ENCODE peak calls at places on chromosomes 12 and 14, in eight cellular contexts. M is HCT116, K is ovary, J is adrenal gland, X is A549, V is Peyer's patch, Y is vagina, U is stomach. I is an unnamed sample. For H3K4me1, the result is how much of the 10 kb centered on the place peaks cover.

GRCh38 chr12:12689672-12690287 is 6.2 kb downstream of the GPR19 start:
- DNase-seq in K (no peak), U (no peak), Y (no peak), V (no peak), M (no peak), J (no peak), X (no peak), I (no peak)

GRCh38 chr12:58414398-58414871 is 473.1 kb downstream of the ATP23 start:
- DNase-seq in V (no peak), Y (no peak), U (no peak), M (no peak), K (no peak), J (no peak), X (peak), I (no peak)

GRCh38 chr14:23660290-23661226 is 24.4 kb downstream of the DHRS2 start:
- DNase-seq in M (no peak), X (no peak), K (peak), U (no peak), Y (no peak), V (no peak), J (no peak), I (no peak)

GRCh38 chr12:106022568-106023012 is 116.2 kb downstream of the NUAK1 start:
- DNase-seq in K (no peak), X (peak), U (no peak), J (no peak), M (no peak), V (no peak), Y (no peak), I (no peak)

GRCh38 chr12:132178801-132179401 is 34.6 kb downstream of the NOC4L start:
- DNase-seq in U (no peak), Y (no peak), V (no peak), J (no peak), K (no peak), X (peak), M (no peak), I (no peak)

GRCh38 chr14:52900731-52901130 is 50.1 kb downstream of the FERMT2 start:
- DNase-seq in Y (no peak), X (no peak), K (no peak), M (no peak), V (no peak), J (no peak), U (no peak), I (no peak)

GRCh38 chr12:68469136-68469535 is 137.0 kb upstream of the MDM1 start:
- DNase-seq in U (no peak), X (no peak), M (no peak), Y (no peak), K (no peak), V (no peak), J (no peak), I (no peak)

GRCh38 chr12:6279256-6279628 is 31.2 kb upstream of the PLEKHG6 start:
- DNase-seq in X (no peak), Y (no peak), J (no peak), U (no peak), K (no peak), V (no peak), M (no peak), I (peak)

GRCh38 chr14:61101803-61102548 is 120.9 kb downstream of the SLC38A6 start:
- DNase-seq in V (no peak), K (no peak), M (no peak), J (no peak), X (peak), U (no peak), Y (no peak), I (no peak)

GRCh38 chr12:127482950-127483349 is 784.0 kb upstream of the TMEM132C start:
- DNase-seq in J (no peak), X (no peak), V (no peak), K (no peak), M (no peak), U (no peak), Y (no peak), I (no peak)

GRCh38 chr12:100842156-100842555 is 47.6 kb downstream of the ANO4 start:
- DNase-seq in Y (no peak), V (no peak), U (no peak), M (no peak), X (no peak), J (no peak), K (no peak), I (no peak)

GRCh38 chr14:80974338-80975078 is 19.1 kb downstream of the TSHR start:
- DNase-seq in U (no peak), M (no peak), V (no peak), K (no peak), Y (no peak), J (no peak), X (no peak), I (no peak)

GRCh38 chr14:92513204-92513965 is at the start of gene RIN3:
- DNase-seq in K (peak), X (peak), J (peak), Y (no peak), U (no peak), V (peak), M (no peak), I (peak)

GRCh38 chr14:65260786-65261185 is 151.7 kb upstream of the FUT8 start:
- DNase-seq in J (no peak), U (no peak), V (no peak), Y (no peak), M (no peak), X (no peak), K (no peak), I (no peak)

GRCh38 chr12:62248873-62249272 is 11.3 kb upstream of the USP15 start:
- DNase-seq in X (no peak), Y (no peak), J (no peak), U (no peak), M (no peak), V (no peak), K (no peak), I (no peak)

GRCh38 chr12:24172031-24172772 is 222.7 kb upstream of the SOX5 start:
- DNase-seq in U (no peak), M (no peak), J (no peak), V (no peak), K (no peak), Y (no peak), X (no peak), I (no peak)

GRCh38 chr14:77204457-77204796 is 22.8 kb downstream of the TMEM63C start:
- DNase-seq in K (no peak), Y (no peak), U (no peak), X (no peak), V (no peak), M (no peak), J (no peak), I (no peak)

GRCh38 chr12:26848156-26848825 is 15.3 kb upstream of the ITPR2 start:
- DNase-seq in M (no peak), J (no peak), K (no peak), V (no peak), U (no peak), Y (no peak), X (no peak), I (no peak)

GRCh38 chr12:112964915-112965314 is 13.4 kb upstream of the OAS2 start:
- DNase-seq in U (no peak), M (no peak), X (no peak), J (no peak), Y (peak), K (no peak), V (no peak), I (no peak)

GRCh38 chr12:50344775-50345174 is 51.6 kb downstream of the FAM186A start:
- DNase-seq in M (no peak), J (no peak), V (no peak), Y (no peak), U (no peak), K (no peak), X (no peak), I (no peak)

GRCh38 chr14:53209370-53209769 is 56.2 kb upstream of the DDHD1 start:
- DNase-seq in Y (no peak), M (no peak), U (no peak), J (no peak), K (no peak), X (no peak), V (no peak), I (no peak)

GRCh38 chr14:62126885-62127478 is 364.8 kb downstream of the SNAPC1 start:
- DNase-seq in J (peak), X (peak), V (no peak), M (peak), U (no peak), Y (no peak), K (no peak), I (no peak)

GRCh38 chr14:76294876-76295275 is 81.1 kb upstream of the ESRRB start:
- DNase-seq in X (no peak), Y (no peak), K (no peak), U (no peak), J (no peak), V (no peak), M (no peak), I (no peak)

GRCh38 chr12:48356041-48356768 is 5.5 kb upstream of the ZNF641 start:
- DNase-seq in K (no peak), U (no peak), V (no peak), Y (no peak), J (peak), M (no peak), X (peak), I (no peak)

GRCh38 chr12:101297661-101298060 is 17.8 kb downstream of the UTP20 start:
- DNase-seq in M (no peak), J (no peak), K (no peak), V (no peak), X (no peak), Y (no peak), U (no peak), I (no peak)

GRCh38 chr14:100904307-100905019 is 941 bp upstream of the RTL1 start:
- DNase-seq in Y (no peak), M (no peak), X (peak), K (peak), J (peak), U (no peak), V (no peak), I (no peak)

GRCh38 chr14:32438511-32438910 is 109.4 kb downstream of the AKAP6 start:
- DNase-seq in U (no peak), J (no peak), Y (no peak), X (no peak), V (no peak), K (no peak), M (no peak), I (no peak)

GRCh38 chr12:128771681-128772080 is 52.1 kb downstream of the SLC15A4 start:
- DNase-seq in U (no peak), V (no peak), X (no peak), Y (no peak), J (no peak), M (no peak), K (no peak), I (no peak)

GRCh38 chr14:90839024-90839888 is 23.0 kb upstream of the TTC7B start:
- DNase-seq in U (no peak), J (no peak), Y (no peak), V (no peak), X (no peak), K (no peak), M (no peak), I (peak)

GRCh38 chr12:32161040-32161439 is 54.4 kb downstream of the BICD1 start:
- DNase-seq in X (no peak), U (no peak), M (no peak), V (no peak), Y (no peak), K (no peak), J (no peak), I (no peak)

GRCh38 chr12:9039397-9039977 is 50.1 kb downstream of the KLRG1 start:
- DNase-seq in K (no peak), Y (no peak), M (peak), V (no peak), U (no peak), X (peak), J (no peak), I (no peak)

DNA sequence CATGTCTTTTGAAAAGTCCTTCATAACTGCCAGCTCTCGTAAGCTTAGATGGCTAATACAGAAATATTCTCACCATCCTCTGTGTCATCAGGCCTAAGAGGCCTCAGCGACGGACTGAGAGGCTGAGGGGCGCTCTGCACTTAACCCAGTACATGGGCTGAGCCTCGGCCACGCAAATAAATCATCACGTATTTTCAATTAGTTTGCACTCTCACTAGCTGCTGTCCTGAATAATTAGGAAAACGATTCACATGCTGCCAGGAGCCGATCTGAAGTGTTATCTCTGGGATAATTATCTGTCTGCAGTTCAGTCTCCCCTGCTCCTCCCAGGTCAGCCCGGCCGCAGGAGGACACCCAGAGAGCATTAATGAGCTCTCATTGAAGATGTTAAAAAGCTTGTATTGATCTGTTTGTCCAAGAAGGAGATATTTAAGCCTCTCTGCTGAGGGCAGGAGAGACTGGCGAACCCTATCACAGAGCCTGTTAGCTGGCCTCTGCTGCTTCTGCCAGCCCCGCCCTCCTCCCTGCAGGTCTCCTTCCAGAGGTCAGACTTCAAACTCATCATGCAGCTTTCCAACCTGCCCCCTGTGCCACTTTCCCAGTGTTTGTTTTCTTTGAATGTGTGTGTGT is 1051.3 kb downstream of the VRK1 start:
- DNase-seq in U (no peak), V (no peak), K (no peak), Y (peak), M (no peak), X (no peak), J (no peak), I (no peak)
- TF ChIP-seq POLR2A in U (no peak), V (no peak), K (no peak), Y (no peak), M (no peak), X (no peak), J (no peak), I (no peak)

GRCh38 chr14:95998656-95999055 is 40.5 kb upstream of the C14orf132 start:
- DNase-seq in K (no peak), U (no peak), V (no peak), X (peak), Y (no peak), J (no peak), M (peak), I (no peak)
- TF ChIP-seq CTCF in K (no peak), U (no peak), V (no peak), X (peak), Y (no peak), J (no peak), M (peak), I (peak)

DNA sequence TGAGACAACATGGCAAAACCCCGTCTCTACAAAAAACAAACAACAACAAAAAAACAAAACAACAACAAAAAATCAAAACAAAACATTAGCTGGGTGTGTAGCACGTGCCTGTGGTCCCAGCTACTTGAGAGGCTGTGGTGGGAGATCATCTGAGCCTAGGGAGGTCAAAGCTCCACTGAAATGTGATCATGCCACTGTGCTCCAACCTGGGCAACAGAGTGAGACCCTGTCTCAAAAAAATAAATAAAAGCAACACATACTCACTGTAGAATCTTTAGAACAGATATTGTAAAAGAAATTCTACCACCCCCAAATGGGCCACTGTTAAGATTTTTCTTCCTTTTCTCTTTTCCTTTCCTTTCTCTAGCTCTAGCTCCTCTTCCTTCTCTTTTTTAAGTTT is 26.3 kb downstream of the SLC38A1 start:
- DNase-seq in J (no peak), V (no peak), M (no peak), X (no peak), Y (no peak), U (no peak), K (no peak), I (no peak)
- H3K4me1 ChIP-seq in J (under half), V (under half), M (under half), X (under half), Y (under half), U (under half), K (under half), I (under half)

GRCh38 chr14:102883028-102883953 is 39.2 kb upstream of the AMN start:
- DNase-seq in K (no peak), Y (no peak), J (no peak), U (no peak), V (no peak), X (no peak), M (no peak), I (no peak)

GRCh38 chr14:102889615-102890014 is 32.8 kb upstream of the AMN start:
- DNase-seq in X (no peak), U (no peak), Y (no peak), J (no peak), M (no peak), K (no peak), V (no peak), I (no peak)

GRCh38 chr14:102882233-102882906 is 40.1 kb upstream of the AMN start:
- DNase-seq in J (no peak), X (no peak), U (no peak), Y (no peak), V (no peak), M (no peak), K (no peak), I (no peak)

GRCh38 chr14:102888748-102889147 is 33.7 kb upstream of the AMN start:
- DNase-seq in Y (no peak), V (no peak), U (no peak), K (no peak), J (no peak), X (no peak), M (no peak), I (no peak)

DNA sequence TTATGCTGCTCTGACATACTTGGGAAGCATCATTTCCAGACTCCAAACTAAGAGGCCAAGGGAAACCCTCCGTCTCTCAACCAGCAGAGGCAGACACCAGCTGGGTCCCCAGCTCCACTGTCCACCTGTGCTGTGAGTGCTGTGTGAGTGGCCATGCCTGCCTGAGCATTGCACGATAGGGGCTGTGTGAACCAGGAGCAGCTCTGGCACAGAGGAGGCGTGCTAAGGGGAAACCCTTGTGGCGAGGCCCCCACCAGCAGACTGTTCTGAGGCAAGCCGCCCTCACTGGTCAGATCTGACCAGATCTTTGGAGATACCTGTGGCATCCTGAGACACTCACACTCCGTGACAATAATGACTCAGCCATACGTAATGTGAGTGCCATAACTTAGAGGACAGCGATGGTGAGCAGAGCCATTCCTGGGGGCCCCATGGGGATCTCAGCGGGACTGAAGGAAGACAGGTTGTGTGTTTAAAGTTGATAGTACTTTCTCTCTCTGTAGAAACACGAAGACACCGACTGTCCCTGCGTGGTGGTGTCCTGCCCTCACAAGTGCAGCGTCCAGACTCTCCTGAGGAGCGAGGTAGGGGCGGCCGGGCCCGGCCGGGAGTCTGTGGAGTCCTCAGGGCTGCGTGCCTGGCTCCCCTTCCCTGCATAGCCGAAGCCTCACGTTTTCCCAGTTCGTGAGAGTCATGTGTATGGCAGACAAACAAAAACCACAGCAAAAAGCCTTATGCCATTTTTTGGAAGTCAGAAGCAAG is 36.6 kb upstream of the AMN start:
- DNase-seq in M (no peak), J (no peak), K (no peak), U (no peak), V (no peak), Y (no peak), X (no peak), I (no peak)
- TF ChIP-seq POLR2A in M (no peak), J (no peak), K (no peak), U (no peak), V (no peak), Y (no peak), X (no peak), I (no peak)

GRCh38 chr12:17591113-17591512 is 498.9 kb downstream of the RERGL start:
- DNase-seq in J (no peak), Y (no peak), V (no peak), X (no peak), K (no peak), U (no peak), M (no peak), I (no peak)

GRCh38 chr12:17593715-17594406 is 496.1 kb downstream of the RERGL start:
- DNase-seq in V (no peak), Y (no peak), X (no peak), M (no peak), U (no peak), J (no peak), K (no peak), I (no peak)

GRCh38 chr12:17592472-17592871 is 497.5 kb downstream of the RERGL start:
- DNase-seq in U (no peak), Y (no peak), J (no peak), K (no peak), X (no peak), V (no peak), M (no peak), I (no peak)

GRCh38 chr12:17588968-17589367 is 501.0 kb downstream of the RERGL start:
- DNase-seq in V (no peak), M (peak), U (no peak), X (peak), K (no peak), J (no peak), Y (no peak), I (no peak)
- TF ChIP-seq CTCF in V (no peak), M (peak), U (no peak), X (peak), K (no peak), J (no peak), Y (no peak), I (no peak)

GRCh38 chr12:130078852-130079251 is 83.4 kb upstream of the FZD10 start:
- DNase-seq in Y (no peak), J (no peak), K (no peak), V (no peak), U (no peak), M (no peak), X (no peak), I (no peak)
- H3K4me1 ChIP-seq in Y (under half), J (under half), K (under half), V (under half), U (under half), M (under half), X (under half), I (under half)

DNA sequence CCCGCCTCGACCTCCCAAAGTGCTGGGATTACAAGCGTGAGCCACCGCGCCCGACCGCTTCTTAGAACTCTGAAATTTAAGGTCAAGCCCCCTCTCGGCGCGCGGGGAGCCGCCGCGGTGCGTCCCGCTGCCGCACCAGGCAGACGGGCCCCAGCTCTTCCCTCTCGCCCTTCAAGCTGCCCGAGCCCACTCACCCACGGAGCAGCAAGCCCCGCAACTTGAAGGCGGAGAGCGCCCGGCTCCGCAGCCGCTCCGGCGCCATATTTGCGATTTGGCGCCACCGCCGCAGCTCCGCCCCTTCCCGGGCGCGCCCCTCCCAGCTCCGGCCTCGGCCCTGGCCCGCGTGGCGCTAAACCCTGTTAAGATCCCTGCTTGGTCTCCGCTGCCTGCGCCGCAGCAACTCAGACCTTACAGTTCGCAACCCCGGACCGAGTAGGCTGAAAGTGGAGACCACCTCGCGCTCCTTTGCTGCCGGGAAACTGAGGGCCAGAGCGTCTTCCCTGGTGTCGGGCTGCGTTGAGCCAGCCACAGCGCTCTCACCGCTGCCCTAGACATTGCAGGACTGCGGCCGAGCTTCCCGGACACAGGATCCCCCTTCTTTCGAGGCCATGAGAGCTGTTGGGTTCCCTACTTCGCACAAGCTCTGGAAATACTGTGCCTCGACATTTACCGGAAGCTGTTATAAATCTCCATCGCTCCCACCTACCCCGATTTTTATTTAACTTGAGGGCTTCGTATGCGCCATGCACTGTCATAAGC is at the start of gene POLE2:
- DNase-seq in J (peak), U (peak), Y (no peak), X (peak), V (peak), M (peak), K (peak), I (peak)
- TF ChIP-seq POLR2A in J (peak), U (no peak), Y (no peak), X (peak), V (no peak), M (no peak), K (no peak), I (peak)